ENCODE peak calls at places on chromosome 14, in five cellular contexts. One of them, this sample, is unnamed.
A peak's percentile ranks its signal among the peaks of the same experiment; 100 is the strongest.

GRCh38 chr14:37862263-37862662 is 266.8 kb downstream of the TTC6 start:
- DNase-seq in hepatocyte: no peak
- DNase-seq in lower leg skin: no peak
- DNase-seq in AG04450: no peak
- DNase-seq in Peyer's patch: no peak
- DNase-seq in this sample: no peak

GRCh38 chr14:105999361-106000028 is 473.1 kb downstream of the TMEM121 start:
- DNase-seq in lower leg skin: no peak
- DNase-seq in Peyer's patch: peak; percentile 66
- DNase-seq in AG04450: no peak
- DNase-seq in hepatocyte: peak; percentile 11
- DNase-seq in this sample: peak; percentile 57

GRCh38 chr14:68526420-68527105 is 266.3 kb downstream of the ZFP36L1 start:
- DNase-seq in lower leg skin: peak; percentile 41
- DNase-seq in hepatocyte: no peak
- DNase-seq in AG04450: no peak
- DNase-seq in Peyer's patch: no peak
- DNase-seq in this sample: no peak

GRCh38 chr14:44846232-44846824 is 115.4 kb downstream of the KLHL28 start:
- DNase-seq in AG04450: peak; percentile 24
- DNase-seq in hepatocyte: peak; percentile 68
- DNase-seq in Peyer's patch: no peak
- DNase-seq in lower leg skin: no peak
- DNase-seq in this sample: peak; percentile 49

GRCh38 chr14:44428239-44428924 is 78.7 kb downstream of the FSCB start:
- DNase-seq in AG04450: no peak
- DNase-seq in lower leg skin: no peak
- DNase-seq in hepatocyte: no peak
- DNase-seq in Peyer's patch: no peak
- DNase-seq in this sample: no peak

GRCh38 chr14:104442107-104442551 is 137.4 kb upstream of the C14orf180 start:
- DNase-seq in hepatocyte: no peak
- DNase-seq in Peyer's patch: no peak
- DNase-seq in lower leg skin: peak; percentile 4
- DNase-seq in AG04450: no peak
- DNase-seq in this sample: no peak

GRCh38 chr14:76904100-76904739 is 78.0 kb downstream of the LRRC74A start:
- DNase-seq in AG04450: peak; percentile 95
- DNase-seq in lower leg skin: no peak
- DNase-seq in Peyer's patch: no peak
- DNase-seq in hepatocyte: peak; percentile 63
- DNase-seq in this sample: no peak

GRCh38 chr14:37202265-37202664 is 4.5 kb downstream of the MIPOL1 start:
- DNase-seq in Peyer's patch: no peak
- DNase-seq in hepatocyte: no peak
- DNase-seq in AG04450: no peak
- DNase-seq in lower leg skin: no peak
- DNase-seq in this sample: no peak

GRCh38 chr14:52079239-52079956 is 10.5 kb upstream of the NID2 start:
- DNase-seq in hepatocyte: no peak
- DNase-seq in Peyer's patch: no peak
- DNase-seq in lower leg skin: no peak
- DNase-seq in AG04450: peak; percentile 30
- DNase-seq in this sample: no peak

GRCh38 chr14:33949051-33950037 is 1.5 kb downstream of the EGLN3 start:
- DNase-seq in AG04450: no peak
- DNase-seq in lower leg skin: no peak
- DNase-seq in hepatocyte: no peak
- DNase-seq in Peyer's patch: no peak
- DNase-seq in this sample: no peak

GRCh38 chr14:104935026-104935650 is 10.5 kb downstream of the PLD4 start:
- DNase-seq in lower leg skin: no peak
- DNase-seq in AG04450: no peak
- DNase-seq in Peyer's patch: peak; percentile 27
- DNase-seq in hepatocyte: no peak
- DNase-seq in this sample: peak; percentile 7

GRCh38 chr14:101508948-101509729 is 52.2 kb upstream of the DIO3 start:
- DNase-seq in hepatocyte: no peak
- DNase-seq in Peyer's patch: peak; percentile 33
- DNase-seq in AG04450: no peak
- DNase-seq in lower leg skin: no peak
- DNase-seq in this sample: no peak

GRCh38 chr14:102222009-102222575 is 82.4 kb downstream of the WDR20 start:
- DNase-seq in AG04450: no peak
- DNase-seq in hepatocyte: no peak
- DNase-seq in Peyer's patch: no peak
- DNase-seq in lower leg skin: no peak
- DNase-seq in this sample: no peak

GRCh38 chr14:71488703-71489141 is 443.5 kb upstream of the RGS6 start:
- DNase-seq in Peyer's patch: no peak
- DNase-seq in lower leg skin: no peak
- DNase-seq in AG04450: peak; percentile 75
- DNase-seq in hepatocyte: no peak
- DNase-seq in this sample: no peak

GRCh38 chr14:51616724-51617409 is 34.8 kb upstream of the FRMD6 start:
- DNase-seq in hepatocyte: peak; percentile 60
- DNase-seq in Peyer's patch: no peak
- DNase-seq in AG04450: peak; percentile 78
- DNase-seq in lower leg skin: peak; percentile 26
- DNase-seq in this sample: no peak

GRCh38 chr14:33943081-33943480 is 7.8 kb downstream of the EGLN3 start:
- DNase-seq in lower leg skin: peak; percentile 36
- DNase-seq in hepatocyte: no peak
- DNase-seq in Peyer's patch: peak; percentile 58
- DNase-seq in AG04450: no peak
- DNase-seq in this sample: no peak

GRCh38 chr14:102088012-102088792 is 1.4 kb upstream of the HSP90AA1 start:
- DNase-seq in Peyer's patch: peak; percentile 59
- DNase-seq in AG04450: no peak
- DNase-seq in hepatocyte: peak; percentile 41
- DNase-seq in lower leg skin: peak; percentile 56
- DNase-seq in this sample: peak; percentile 55

GRCh38 chr14:64878775-64879634 is 702 bp downstream of the SPTB start:
- DNase-seq in hepatocyte: peak; percentile 23
- DNase-seq in AG04450: no peak
- DNase-seq in Peyer's patch: no peak
- DNase-seq in lower leg skin: no peak
- DNase-seq in this sample: peak; percentile 23

GRCh38 chr14:51308872-51309271 is 68.8 kb downstream of the TMX1 start:
- DNase-seq in AG04450: no peak
- DNase-seq in lower leg skin: no peak
- DNase-seq in Peyer's patch: no peak
- DNase-seq in hepatocyte: no peak
- DNase-seq in this sample: no peak

GRCh38 chr14:53570411-53571387 is 385.9 kb downstream of the BMP4 start:
- DNase-seq in lower leg skin: no peak
- DNase-seq in Peyer's patch: no peak
- DNase-seq in hepatocyte: no peak
- DNase-seq in AG04450: no peak
- DNase-seq in this sample: peak; percentile 68

GRCh38 chr14:61489932-61490331 is 168.6 kb downstream of the PRKCH start:
- DNase-seq in Peyer's patch: no peak
- DNase-seq in lower leg skin: no peak
- DNase-seq in AG04450: no peak
- DNase-seq in hepatocyte: no peak
- DNase-seq in this sample: no peak

GRCh38 chr14:105268736-105269354 is 20.5 kb downstream of the BTBD6 start:
- DNase-seq in Peyer's patch: no peak
- DNase-seq in AG04450: no peak
- DNase-seq in hepatocyte: no peak
- DNase-seq in lower leg skin: no peak
- DNase-seq in this sample: no peak

GRCh38 chr14:53217283-53217994 is 64.3 kb upstream of the DDHD1 start:
- DNase-seq in hepatocyte: peak; percentile 89
- DNase-seq in Peyer's patch: peak; percentile 82
- DNase-seq in lower leg skin: peak; percentile 48
- DNase-seq in AG04450: no peak
- DNase-seq in this sample: peak; percentile 80

GRCh38 chr14:24241829-24242443 is 487 bp downstream of the TINF2 start:
- DNase-seq in hepatocyte: peak; percentile 98
- DNase-seq in Peyer's patch: peak; percentile 97
- DNase-seq in AG04450: peak; percentile 72
- DNase-seq in lower leg skin: no peak
- DNase-seq in this sample: peak; percentile 89
- TF ChIP-seq CTCF in hepatocyte: peak; percentile 40
- TF ChIP-seq CTCF in Peyer's patch: peak; percentile 78
- TF ChIP-seq CTCF in AG04450: peak; percentile 55
- TF ChIP-seq CTCF in lower leg skin: no peak
- TF ChIP-seq CTCF in this sample: peak; percentile 7

GRCh38 chr14:27528328-27528727 is 930.5 kb upstream of the NOVA1 start:
- DNase-seq in hepatocyte: peak; percentile 44
- DNase-seq in lower leg skin: no peak
- DNase-seq in AG04450: no peak
- DNase-seq in Peyer's patch: no peak
- DNase-seq in this sample: no peak
- TF ChIP-seq CTCF in hepatocyte: peak; percentile 55
- TF ChIP-seq CTCF in lower leg skin: no peak
- TF ChIP-seq CTCF in AG04450: no peak
- TF ChIP-seq CTCF in Peyer's patch: peak; percentile 12
- TF ChIP-seq CTCF in this sample: no peak

DNA sequence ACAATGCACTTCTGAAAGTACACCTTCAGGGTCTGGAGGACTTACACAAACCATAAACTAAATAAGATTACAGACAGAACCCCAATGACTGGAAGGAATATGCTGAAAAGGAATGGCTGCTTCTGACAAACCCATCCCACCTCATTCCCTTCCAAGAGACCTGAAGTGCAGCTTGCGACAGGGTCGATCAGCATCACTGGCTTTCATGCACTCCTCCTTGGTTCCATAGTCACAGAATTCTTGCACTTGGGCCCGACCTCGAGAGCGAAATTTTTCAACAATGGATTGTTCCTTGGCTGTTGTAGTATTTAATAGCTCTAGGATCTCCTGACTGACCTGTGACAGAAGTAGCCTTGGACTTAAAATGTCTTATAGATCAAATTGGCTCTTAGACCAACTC is 9.6 kb downstream of the METTL3 start:
- DNase-seq in hepatocyte: no peak
- DNase-seq in AG04450: no peak
- DNase-seq in Peyer's patch: no peak
- DNase-seq in lower leg skin: no peak
- DNase-seq in this sample: no peak
- TF ChIP-seq CTCF in hepatocyte: no peak
- TF ChIP-seq CTCF in AG04450: no peak
- TF ChIP-seq CTCF in Peyer's patch: no peak
- TF ChIP-seq CTCF in lower leg skin: no peak
- TF ChIP-seq CTCF in this sample: no peak

DNA sequence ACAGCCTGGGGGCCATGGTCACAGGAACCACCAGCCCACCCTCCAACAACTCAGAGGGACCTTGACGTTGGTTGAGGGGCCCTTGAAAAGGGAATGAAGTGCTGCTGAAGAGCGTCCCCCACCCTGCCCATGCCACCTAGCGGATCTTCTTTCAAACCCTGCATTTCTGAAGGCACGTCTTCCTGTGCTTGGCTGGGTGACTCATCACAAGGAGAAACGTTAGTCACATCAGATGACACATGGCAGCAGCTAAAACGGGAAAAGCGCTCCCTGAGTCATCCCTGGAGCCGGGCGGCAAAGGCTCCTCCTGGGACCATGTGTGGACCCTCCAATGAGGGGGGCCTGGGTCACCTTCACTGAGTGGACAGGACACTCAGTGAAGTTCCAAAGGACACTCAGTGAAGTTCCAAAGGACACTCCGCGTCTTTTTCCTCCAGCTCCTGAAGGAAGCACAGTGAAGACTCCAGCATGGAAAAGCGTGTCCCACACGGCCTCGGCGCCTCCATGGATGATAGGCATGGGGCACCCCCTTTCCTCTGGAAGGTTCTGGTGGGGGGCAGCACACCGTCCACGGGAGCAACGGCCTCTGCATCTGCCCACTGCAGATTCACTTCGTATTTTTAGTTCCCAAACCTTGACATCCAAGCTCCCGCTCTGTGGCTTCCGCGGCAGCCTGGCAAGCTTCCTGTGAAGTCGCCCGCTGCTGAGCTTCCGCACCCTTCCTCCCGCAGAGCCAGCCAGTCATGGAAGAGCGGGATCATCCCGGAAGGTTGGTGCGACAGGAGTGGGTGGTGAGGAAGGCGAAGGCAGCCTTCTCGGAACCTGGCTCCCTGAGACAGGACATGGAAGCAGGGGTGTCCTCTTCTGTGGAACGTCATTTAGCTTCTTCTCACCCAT is 383.4 kb downstream of the VRK1 start:
- DNase-seq in AG04450: no peak
- DNase-seq in Peyer's patch: no peak
- DNase-seq in hepatocyte: peak; percentile 19
- DNase-seq in lower leg skin: no peak
- DNase-seq in this sample: no peak
- TF ChIP-seq CTCF in AG04450: no peak
- TF ChIP-seq CTCF in Peyer's patch: no peak
- TF ChIP-seq CTCF in hepatocyte: no peak
- TF ChIP-seq CTCF in lower leg skin: no peak
- TF ChIP-seq CTCF in this sample: no peak

GRCh38 chr14:99441157-99441870 is 39.3 kb downstream of the SETD3 start:
- DNase-seq in lower leg skin: no peak
- DNase-seq in hepatocyte: peak; percentile 39
- DNase-seq in AG04450: no peak
- DNase-seq in Peyer's patch: no peak
- DNase-seq in this sample: no peak
- TF ChIP-seq CTCF in lower leg skin: no peak
- TF ChIP-seq CTCF in hepatocyte: peak; percentile 16
- TF ChIP-seq CTCF in AG04450: peak; percentile 28
- TF ChIP-seq CTCF in Peyer's patch: no peak
- TF ChIP-seq CTCF in this sample: no peak

GRCh38 chr14:63544641-63545234 is 1.6 kb upstream of the PPP2R5E start:
- DNase-seq in hepatocyte: peak; percentile 16
- DNase-seq in AG04450: no peak
- DNase-seq in lower leg skin: no peak
- DNase-seq in Peyer's patch: no peak
- DNase-seq in this sample: no peak
- TF ChIP-seq CTCF in hepatocyte: peak; percentile 23
- TF ChIP-seq CTCF in AG04450: peak; percentile 76
- TF ChIP-seq CTCF in lower leg skin: no peak
- TF ChIP-seq CTCF in Peyer's patch: no peak
- TF ChIP-seq CTCF in this sample: no peak